ENCODE peak calls at places on chromosome 4, in eight cellular contexts. D is body of pancreas; Y is upper lobe of right lung; G is endothelial cell; Q is Calu3; P is fibroblast of lung; L is fibroblast of the aortic adventitia; R is CD8-positive, alpha-beta T cell. W is an unnamed sample.

GRCh38 chr4:102328045-102328444 is 17.2 kb downstream of the SLC39A8 start:
- DNase-seq in Y (no peak), R (no peak), G (no peak), Q (no peak), D (no peak), P (no peak), L (peak; percentile 53), W (no peak)

GRCh38 chr4:122633211-122633610 is 12.3 kb upstream of the IL21 start:
- DNase-seq in D (no peak), R (no peak), G (no peak), L (peak; percentile 33), Q (no peak), P (peak; percentile 20), Y (no peak), W (no peak)

GRCh38 chr4:142088906-142089305 is 452.5 kb downstream of the IL15 start:
- DNase-seq in Y (no peak), R (no peak), P (peak; percentile 77), D (no peak), Q (no peak), L (peak; percentile 76), G (no peak), W (no peak)

GRCh38 chr4:173332963-173333657 is 1.0 kb downstream of the HMGB2 start:
- DNase-seq in L (no peak), G (no peak), P (no peak), R (no peak), Q (peak; percentile 4), Y (no peak), D (no peak), W (no peak)

GRCh38 chr4:151472711-151473110 is 63.7 kb downstream of the FHIP1A start:
- DNase-seq in G (no peak), L (no peak), P (peak; percentile 11), Y (no peak), Q (no peak), D (no peak), R (no peak), W (no peak)

GRCh38 chr4:113678651-113679050 is 82.9 kb downstream of the CAMK2D start:
- DNase-seq in L (peak; percentile 40), P (no peak), D (no peak), Q (no peak), G (no peak), Y (no peak), R (no peak), W (no peak)

GRCh38 chr4:23981328-23981727 is 91.5 kb upstream of the PPARGC1A start:
- DNase-seq in Q (no peak), L (no peak), R (no peak), P (no peak), D (no peak), G (no peak), Y (no peak), W (no peak)

GRCh38 chr4:184287697-184288255 is 70.1 kb upstream of the ENPP6 start:
- DNase-seq in R (no peak), G (no peak), Y (no peak), Q (peak; percentile 66), D (peak; percentile 57), L (peak; percentile 85), P (peak; percentile 85), W (no peak)

GRCh38 chr4:183171484-183172267 is 72.6 kb downstream of the WWC2 start:
- DNase-seq in Y (no peak), L (no peak), R (no peak), P (no peak), D (no peak), Q (no peak), G (no peak), W (no peak)

GRCh38 chr4:70280567-70280966 is 38.2 kb downstream of the CSN3 start:
- DNase-seq in L (no peak), D (no peak), P (no peak), R (no peak), Y (no peak), Q (no peak), G (no peak), W (no peak)

GRCh38 chr4:132564920-132565319 is 584.2 kb upstream of the PCDH10 start:
- DNase-seq in D (no peak), Y (no peak), Q (peak; percentile 14), L (no peak), G (no peak), P (no peak), R (no peak), W (no peak)
- TF ChIP-seq CTCF in D (no peak), Y (no peak), Q (no peak), L (no peak), G (no peak), P (no peak), R (no peak), W (no peak)

DNA sequence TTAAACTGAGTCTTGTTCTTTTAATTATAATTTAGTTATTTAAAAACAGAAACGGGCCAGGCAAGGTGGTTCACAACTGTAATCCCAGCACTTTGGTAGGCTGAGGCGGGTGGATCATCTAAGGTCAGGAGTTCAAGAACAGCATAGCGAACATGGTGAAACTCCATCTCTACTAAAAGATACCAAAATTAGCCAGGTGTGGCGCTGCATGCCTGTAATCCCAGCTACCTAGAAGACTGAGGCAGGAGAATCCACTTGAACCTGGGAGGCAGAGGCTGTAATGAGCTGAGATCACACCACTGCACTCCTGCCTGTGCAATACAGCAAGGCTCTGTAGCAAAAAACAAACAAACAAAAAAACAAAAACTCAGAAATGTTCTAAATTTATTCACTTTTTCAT is 852.9 kb downstream of the TECRL start:
- DNase-seq in G (no peak), Q (no peak), D (no peak), L (no peak), R (no peak), Y (no peak), P (no peak), W (no peak)
- TF ChIP-seq CTCF in G (no peak), Q (no peak), D (no peak), L (no peak), R (no peak), Y (no peak), P (no peak), W (no peak)

GRCh38 chr4:100929753-100930152 is 411.9 kb upstream of the EMCN start:
- DNase-seq in R (no peak), Q (no peak), G (no peak), P (no peak), L (no peak), D (no peak), Y (no peak), W (no peak)

GRCh38 chr4:100933628-100934027 is 413.7 kb downstream of the PPP3CA start:
- DNase-seq in Y (no peak), P (peak; percentile 20), R (no peak), G (no peak), Q (no peak), D (no peak), L (peak; percentile 66), W (no peak)

GRCh38 chr4:100938698-100939097 is 408.6 kb downstream of the PPP3CA start:
- DNase-seq in P (no peak), D (no peak), Q (no peak), G (no peak), L (no peak), Y (no peak), R (no peak), W (no peak)

GRCh38 chr4:100936676-100937390 is 410.5 kb downstream of the PPP3CA start:
- DNase-seq in D (no peak), Y (no peak), Q (no peak), R (no peak), L (peak; percentile 33), P (no peak), G (no peak), W (no peak)

DNA sequence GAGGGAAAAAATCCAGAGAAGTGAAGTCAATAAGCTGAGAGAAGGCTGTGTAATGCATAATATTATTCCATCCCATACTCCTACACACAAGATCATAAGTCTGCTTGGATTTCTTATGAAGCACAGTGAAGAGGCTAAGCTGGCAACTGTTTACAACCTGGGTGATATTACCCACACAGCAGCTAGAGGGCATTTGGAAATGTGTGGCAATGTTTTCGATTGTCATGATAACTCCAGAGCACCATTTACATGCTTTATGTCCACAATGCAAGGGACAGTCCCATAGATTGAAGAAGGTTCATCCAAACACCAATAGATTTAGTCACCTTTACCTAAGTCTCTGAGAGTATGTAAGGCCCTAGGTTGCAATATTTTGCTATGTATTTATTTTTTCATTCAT is 412.2 kb downstream of the PPP3CA start:
- DNase-seq in L (peak; percentile 6), G (no peak), R (no peak), Q (no peak), D (no peak), P (peak; percentile 5), Y (no peak), W (peak; percentile 26)
- TF ChIP-seq CTCF in L (peak; percentile 41), G (peak; percentile 28), R (no peak), Q (no peak), D (peak; percentile 14), P (peak; percentile 25), Y (peak; percentile 18), W (no peak)

DNA sequence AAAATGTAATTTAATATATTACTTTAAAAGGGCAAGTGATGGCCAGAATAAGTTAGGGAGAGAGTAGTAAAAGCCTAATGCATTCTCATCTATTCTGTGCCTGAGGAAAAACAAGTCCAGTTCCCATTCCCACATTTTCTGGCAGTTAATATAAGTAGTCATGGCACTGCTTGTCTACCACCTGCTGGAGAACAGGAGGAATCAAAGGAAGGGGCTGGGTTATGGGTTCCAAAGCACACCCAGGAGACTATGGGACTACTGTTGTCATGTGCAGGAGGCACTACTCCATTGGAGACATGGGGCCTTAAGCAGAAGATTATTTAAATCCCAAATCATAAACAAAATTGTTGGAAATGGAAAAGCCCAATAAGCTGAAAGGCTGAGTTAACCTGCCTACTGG is 2618.6 kb downstream of the ARAP2 start:
- DNase-seq in R (no peak), Y (no peak), Q (no peak), P (peak; percentile 3), L (no peak), D (no peak), G (no peak), W (peak; percentile 3)
- TF ChIP-seq CTCF in R (no peak), Y (no peak), Q (no peak), P (no peak), L (no peak), D (no peak), G (no peak), W (no peak)

GRCh38 chr4:90227177-90227576 is 100.0 kb downstream of the CCSER1 start:
- DNase-seq in P (no peak), G (no peak), L (no peak), Q (no peak), R (no peak), Y (no peak), D (no peak), W (no peak)
- TF ChIP-seq CTCF in P (no peak), G (no peak), L (no peak), Q (no peak), R (no peak), Y (no peak), D (no peak), W (no peak)

GRCh38 chr4:10715696-10716095 is 31.1 kb upstream of the CLNK start:
- DNase-seq in Q (no peak), Y (no peak), D (no peak), L (peak; percentile 70), G (no peak), P (peak; percentile 42), R (no peak), W (no peak)

GRCh38 chr4:10721616-10722015 is 37.0 kb upstream of the CLNK start:
- DNase-seq in D (no peak), Q (no peak), R (no peak), Y (no peak), G (no peak), P (no peak), L (no peak), W (no peak)

GRCh38 chr4:10715135-10715534 is 30.6 kb upstream of the CLNK start:
- DNase-seq in Q (no peak), G (no peak), Y (no peak), R (no peak), D (no peak), P (no peak), L (no peak), W (no peak)

GRCh38 chr4:10716163-10716562 is 31.6 kb upstream of the CLNK start:
- DNase-seq in G (no peak), L (no peak), Y (no peak), Q (no peak), R (no peak), D (no peak), P (peak; percentile 19), W (no peak)
- TF ChIP-seq CTCF in G (no peak), L (no peak), Y (no peak), Q (no peak), R (no peak), D (no peak), P (no peak), W (no peak)

W was measured in NB4.